ENCODE peak calls at places on chromosomes 5 and 9, in eight cellular contexts. V is Peyer's patch; H is stimulated activated CD8-positive, alpha-beta memory T cell treated with anti-CD3 and anti-CD28 coated beads, Interleukin-4, amount 100 ng/mL, for 4 hours; L is EH; G is effector CD8-positive, alpha-beta T cell; I is CD8-positive, alpha-beta T cell; P is GM23248; B is GF-D8. M is an unnamed sample.

GRCh38 chr9:91359734-91360470 is 1.8 kb downstream of the AUH start:
- DNase-seq in V (no peak), H (no peak), L (peak; percentile 27), G (no peak), I (no peak), P (peak; percentile 78), B (no peak), M (no peak)

GRCh38 chr9:88776717-88777497 is 214.4 kb upstream of the S1PR3 start:
- DNase-seq in V (no peak), H (no peak), L (peak; percentile 91), G (no peak), I (no peak), P (peak; percentile 88), B (no peak), M (no peak)

GRCh38 chr9:137836151-137836830 is 41.3 kb upstream of the CACNA1B start:
- DNase-seq in V (no peak), H (no peak), L (no peak), G (no peak), I (no peak), P (no peak), B (no peak), M (no peak)

GRCh38 chr5:176740131-176740701 is 70.1 kb upstream of the UNC5A start:
- DNase-seq in V (peak; percentile 22), H (no peak), L (no peak), G (no peak), I (no peak), P (no peak), B (no peak), M (no peak)

GRCh38 chr9:90124961-90125360 is 517.7 kb downstream of the DIRAS2 start:
- DNase-seq in V (no peak), H (no peak), L (peak; percentile 9), G (no peak), I (no peak), P (peak; percentile 31), B (no peak), M (no peak)

GRCh38 chr9:86405926-86406325 is 51.7 kb upstream of the TUT7 start:
- DNase-seq in V (no peak), H (no peak), L (peak; percentile 83), G (no peak), I (no peak), P (peak; percentile 95), B (no peak), M (peak; percentile 69)

GRCh38 chr5:171629221-171630005 is 156.2 kb upstream of the SMIM23 start:
- DNase-seq in V (no peak), H (no peak), L (peak; percentile 22), G (no peak), I (no peak), P (peak; percentile 35), B (no peak), M (no peak)

GRCh38 chr5:54595724-54596123 is 78.2 kb downstream of the SNX18 start:
- DNase-seq in V (no peak), H (no peak), L (peak; percentile 72), G (no peak), I (no peak), P (peak; percentile 43), B (no peak), M (no peak)

GRCh38 chr9:37031902-37032301 is 2.2 kb downstream of the PAX5 start:
- DNase-seq in V (no peak), H (no peak), L (no peak), G (no peak), I (no peak), P (no peak), B (no peak), M (no peak)

GRCh38 chr9:91852801-91853347 is 97.2 kb downstream of the ROR2 start:
- DNase-seq in V (no peak), H (no peak), L (no peak), G (no peak), I (no peak), P (no peak), B (no peak), M (no peak)

GRCh38 chr5:7706214-7706613 is 144.7 kb downstream of the CFAP90 start:
- DNase-seq in V (no peak), H (no peak), L (no peak), G (no peak), I (no peak), P (no peak), B (no peak), M (no peak)

GRCh38 chr5:136062563-136063274 is 33.9 kb downstream of the TGFBI start:
- DNase-seq in V (no peak), H (no peak), L (peak; percentile 63), G (no peak), I (no peak), P (peak; percentile 69), B (no peak), M (no peak)

GRCh38 chr5:150377964-150378694 is 20.6 kb downstream of the TCOF1 start:
- DNase-seq in V (no peak), H (no peak), L (peak; percentile 99), G (no peak), I (no peak), P (peak; percentile 94), B (no peak), M (peak; percentile 81)

GRCh38 chr5:179870403-179870903 is 11.8 kb upstream of the MRNIP start:
- DNase-seq in V (no peak), H (no peak), L (peak; percentile 44), G (no peak), I (no peak), P (peak; percentile 39), B (no peak), M (no peak)

GRCh38 chr5:139690385-139691274 is 42.5 kb downstream of the CXXC5 start:
- DNase-seq in V (no peak), H (no peak), L (peak; percentile 63), G (no peak), I (no peak), P (peak; percentile 87), B (no peak), M (no peak)

GRCh38 chr9:114757984-114758383 is 47.9 kb downstream of the TNFSF15 start:
- DNase-seq in V (no peak), H (no peak), L (no peak), G (no peak), I (no peak), P (no peak), B (no peak), M (no peak)

GRCh38 chr5:122076669-122077450 is 1.2 kb downstream of the LOX start:
- DNase-seq in V (peak; percentile 75), H (no peak), L (peak; percentile 86), G (no peak), I (no peak), P (peak; percentile 83), B (no peak), M (peak; percentile 71)

GRCh38 chr5:141494761-141495455 is 6.0 kb downstream of the PCDHGC5 start:
- DNase-seq in V (no peak), H (no peak), L (peak; percentile 30), G (no peak), I (no peak), P (no peak), B (no peak), M (no peak)

GRCh38 chr9:89841456-89841855 is 236.6 kb downstream of the GADD45G start:
- DNase-seq in V (no peak), H (no peak), L (no peak), G (no peak), I (no peak), P (no peak), B (no peak), M (no peak)

GRCh38 chr5:177995691-177996595 is at the start of gene PROP1:
- DNase-seq in V (no peak), H (no peak), L (no peak), G (no peak), I (no peak), P (no peak), B (no peak), M (no peak)

GRCh38 chr5:144179226-144179625 is 8.6 kb downstream of the KCTD16 start:
- DNase-seq in V (no peak), H (no peak), L (peak; percentile 44), G (no peak), I (no peak), P (peak; percentile 52), B (no peak), M (no peak)

GRCh38 chr9:130480673-130481072 is 35.9 kb downstream of the ASS1 start:
- DNase-seq in V (no peak), H (no peak), L (no peak), G (no peak), I (no peak), P (no peak), B (no peak), M (no peak)

GRCh38 chr5:32707394-32707997 is 3.6 kb upstream of the NPR3 start:
- DNase-seq in V (no peak), H (no peak), L (peak; percentile 56), G (no peak), I (no peak), P (peak; percentile 56), B (no peak), M (peak; percentile 22)

GRCh38 chr5:139873033-139873794 is 77.6 kb downstream of the PSD2 start:
- DNase-seq in V (no peak), H (no peak), L (no peak), G (no peak), I (no peak), P (no peak), B (no peak), M (no peak)

M was measured in amniotic stem cell.